ENCODE peak calls at places on chromosomes 5 and 9, in five cellular contexts. Q, H, M, A and E are unnamed samples.

GRCh38 chr5:58085800-58086199 is 374.1 kb downstream of the PLK2 start:
- DNase-seq in Q (no peak), H (peak), M (peak), A (no peak), E (no peak)

GRCh38 chr9:1469996-1470395 is 419.8 kb downstream of the DMRT2 start:
- DNase-seq in Q (no peak), H (no peak), M (no peak), A (no peak), E (no peak)

GRCh38 chr5:57825026-57825683 is 342.5 kb upstream of the ACTBL2 start:
- DNase-seq in Q (no peak), H (peak), M (peak), A (no peak), E (no peak)

GRCh38 chr5:62354028-62354874 is 48.2 kb downstream of the KIF2A start:
- DNase-seq in Q (peak), H (peak), M (peak), A (no peak), E (no peak)

GRCh38 chr5:101829255-101829654 is 466.8 kb downstream of the SLCO4C1 start:
- DNase-seq in Q (no peak), H (no peak), M (no peak), A (no peak), E (no peak)

GRCh38 chr9:27198175-27198574 is 89.2 kb downstream of the TEK start:
- DNase-seq in Q (no peak), H (peak), M (no peak), A (no peak), E (no peak)

GRCh38 chr5:157860898-157861894 is 2.3 kb upstream of the CLINT1 start:
- DNase-seq in Q (no peak), H (no peak), M (no peak), A (no peak), E (no peak)

GRCh38 chr5:147483197-147483790 is 26.6 kb downstream of the DPYSL3 start:
- DNase-seq in Q (no peak), H (no peak), M (no peak), A (no peak), E (no peak)

GRCh38 chr9:104074876-104075275 is 19.2 kb upstream of the SMC2 start:
- DNase-seq in Q (no peak), H (peak), M (peak), A (no peak), E (no peak)

GRCh38 chr5:91848453-91848852 is 465.3 kb upstream of the ARRDC3 start:
- DNase-seq in Q (no peak), H (peak), M (peak), A (no peak), E (no peak)